ENCODE peak calls at places on chromosome X, in eight cellular contexts. C is right lobe of liver, A is left ventricle myocardium inferior, X is A673, T is adrenal gland, B is tibial nerve, E is GM23248, M is aorta. I is an unnamed sample.

GRCh38 chrX:105651052-105651451 is 171.3 kb upstream of the NRK start:
- DNase-seq in C (no peak), A (no peak), X (no peak), T (no peak), B (no peak), E (no peak), M (no peak), I (no peak)

GRCh38 chrX:154542723-154543424 is 3.8 kb downstream of the G6PD start:
- DNase-seq in C (peak; percentile 64), A (no peak), X (no peak), T (peak; percentile 40), B (no peak), E (no peak), M (no peak), I (peak; percentile 73)

GRCh38 chrX:37378830-37379229 is 29.7 kb downstream of the PRRG1 start:
- DNase-seq in C (no peak), A (no peak), X (no peak), T (no peak), B (no peak), E (no peak), M (no peak), I (no peak)

GRCh38 chrX:124415115-124415798 is 68.9 kb downstream of the SH2D1A start:
- DNase-seq in C (no peak), A (no peak), X (no peak), T (no peak), B (no peak), E (no peak), M (no peak), I (no peak)

GRCh38 chrX:110418857-110419249 is 60.2 kb downstream of the RTL9 start:
- DNase-seq in C (no peak), A (no peak), X (peak; percentile 48), T (no peak), B (no peak), E (peak; percentile 48), M (no peak), I (no peak)

GRCh38 chrX:65601530-65602281 is 65.7 kb upstream of the MSN start:
- DNase-seq in C (peak; percentile 84), A (peak; percentile 75), X (no peak), T (peak; percentile 76), B (peak; percentile 67), E (peak; percentile 86), M (peak; percentile 93), I (peak; percentile 93)

GRCh38 chrX:51144828-51145442 is 187.7 kb upstream of the NUDT10 start:
- DNase-seq in C (peak; percentile 40), A (no peak), X (peak; percentile 73), T (peak; percentile 34), B (no peak), E (peak; percentile 37), M (no peak), I (no peak)

GRCh38 chrX:151488677-151489076 is 74.8 kb upstream of the PASD1 start:
- DNase-seq in C (no peak), A (no peak), X (peak; percentile 27), T (peak; percentile 31), B (no peak), E (peak; percentile 13), M (no peak), I (no peak)

GRCh38 chrX:21524008-21524407 is 134.1 kb downstream of the KLHL34 start:
- DNase-seq in C (no peak), A (no peak), X (no peak), T (no peak), B (no peak), E (peak; percentile 36), M (no peak), I (no peak)

GRCh38 chrX:1093112-1093511 is 119.3 kb downstream of the CRLF2 start:
- DNase-seq in C (no peak), A (no peak), X (no peak), T (no peak), B (no peak), E (no peak), M (peak; percentile 22), I (no peak)

GRCh38 chrX:15882704-15883539 is 28.3 kb upstream of the AP1S2 start:
- DNase-seq in C (no peak), A (no peak), X (no peak), T (no peak), B (no peak), E (peak; percentile 11), M (no peak), I (no peak)

GRCh38 chrX:119399772-119400101 is 601 bp downstream of the SLC25A43 start:
- DNase-seq in C (no peak), A (no peak), X (no peak), T (no peak), B (no peak), E (peak; percentile 65), M (no peak), I (no peak)

GRCh38 chrX:147069926-147070325 is 255.4 kb upstream of the CXorf51A start:
- DNase-seq in C (no peak), A (no peak), X (no peak), T (no peak), B (no peak), E (no peak), M (no peak), I (no peak)

GRCh38 chrX:39398215-39398972 is 597.1 kb downstream of the MID1IP1 start:
- DNase-seq in C (no peak), A (no peak), X (no peak), T (no peak), B (no peak), E (no peak), M (no peak), I (peak; percentile 62)

GRCh38 chrX:2609431-2610238 is 81.5 kb upstream of the CD99 start:
- DNase-seq in C (no peak), A (no peak), X (peak; percentile 67), T (no peak), B (no peak), E (peak; percentile 51), M (no peak), I (no peak)

GRCh38 chrX:39018526-39018925 is 217.3 kb downstream of the MID1IP1 start:
- DNase-seq in C (no peak), A (no peak), X (no peak), T (no peak), B (no peak), E (no peak), M (no peak), I (no peak)

GRCh38 chrX:8405631-8406030 is 59.0 kb upstream of the VCX3B start:
- DNase-seq in C (no peak), A (no peak), X (no peak), T (no peak), B (no peak), E (no peak), M (no peak), I (no peak)

GRCh38 chrX:131792356-131792749 is 230.7 kb upstream of the STK26 start:
- DNase-seq in C (no peak), A (no peak), X (peak; percentile 90), T (peak; percentile 91), B (no peak), E (no peak), M (peak; percentile 92), I (no peak)

GRCh38 chrX:50812995-50813842 is 775 bp downstream of the SHROOM4 start:
- DNase-seq in C (peak; percentile 54), A (peak; percentile 46), X (peak; percentile 48), T (peak; percentile 28), B (no peak), E (peak; percentile 77), M (peak; percentile 82), I (peak; percentile 22)

GRCh38 chrX:150527108-150527507 is 41.3 kb upstream of the MTM1 start:
- DNase-seq in C (no peak), A (no peak), X (no peak), T (no peak), B (no peak), E (no peak), M (no peak), I (no peak)

GRCh38 chrX:23331701-23332100 is 2.9 kb upstream of the PTCHD1 start:
- DNase-seq in C (no peak), A (no peak), X (no peak), T (no peak), B (no peak), E (no peak), M (no peak), I (no peak)
- H3K27me3 ChIP-seq in C (peaks cover 16% of the 10 kb centered on the region), A (peaks cover 58% of the 10 kb centered on the region), X (peaks cover 73% of the 10 kb centered on the region), T (peaks cover 42% of the 10 kb centered on the region), B (peaks cover 61% of the 10 kb centered on the region), E (peaks cover 13% of the 10 kb centered on the region), M (no peaks in the 10 kb centered on the region), I (no peaks in the 10 kb centered on the region)

GRCh38 chrX:48715066-48715465 is 18.5 kb downstream of the SUV39H1 start:
- DNase-seq in C (no peak), A (no peak), X (no peak), T (no peak), B (no peak), E (peak; percentile 77), M (no peak), I (no peak)
- H3K9me3 ChIP-seq in C (no peaks in the 10 kb centered on the region), A (no peaks in the 10 kb centered on the region), X (no peaks in the 10 kb centered on the region), T (no peaks in the 10 kb centered on the region), B (no peaks in the 10 kb centered on the region), E (no peaks in the 10 kb centered on the region), M (no peaks in the 10 kb centered on the region), I (no peaks in the 10 kb centered on the region)

DNA sequence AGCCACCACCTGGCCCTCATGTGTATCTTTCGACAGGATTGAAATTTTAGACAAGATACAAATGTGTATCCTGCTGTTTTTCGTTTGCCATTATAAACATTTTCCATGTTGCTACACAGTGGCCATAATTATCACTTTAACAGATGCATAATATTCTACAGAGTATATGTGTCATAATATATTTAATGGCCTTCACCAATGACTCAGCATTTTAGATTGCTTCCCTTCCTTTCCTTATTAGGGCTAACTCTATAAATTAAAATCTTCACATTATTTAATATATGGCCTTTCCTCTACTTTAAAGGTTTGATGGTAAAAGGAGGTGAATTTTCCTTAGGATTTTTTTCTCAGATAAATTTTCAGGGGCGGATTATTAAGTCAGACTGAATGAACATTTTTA is 97.4 kb downstream of the HS6ST2 start:
- DNase-seq in C (no peak), A (no peak), X (no peak), T (no peak), B (no peak), E (no peak), M (no peak), I (no peak)
- H3K27me3 ChIP-seq in C (no peaks in the 10 kb centered on the region), A (no peaks in the 10 kb centered on the region), X (no peaks in the 10 kb centered on the region), T (peaks cover 8% of the 10 kb centered on the region), B (peaks cover 4% of the 10 kb centered on the region), E (no peaks in the 10 kb centered on the region), M (no peaks in the 10 kb centered on the region), I (no peaks in the 10 kb centered on the region)

DNA sequence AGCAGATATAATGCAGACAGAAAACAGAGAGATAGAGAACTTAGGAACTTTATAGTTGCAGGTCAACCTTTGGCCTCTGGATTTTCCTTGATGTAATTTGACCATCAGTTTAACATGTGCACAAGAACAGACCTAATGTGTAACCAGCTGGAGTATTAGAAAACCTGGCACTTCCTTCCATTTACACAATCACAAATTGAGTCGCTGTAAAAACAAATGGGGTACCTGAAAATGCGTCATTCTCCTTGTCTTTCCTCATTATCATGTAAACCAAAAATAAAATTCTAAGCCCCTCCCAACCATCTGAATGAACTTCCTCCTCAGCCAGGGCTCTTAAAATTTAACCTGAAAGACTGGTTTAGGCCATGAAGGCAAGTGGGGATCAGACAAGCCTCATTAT is 358.4 kb upstream of the MAGEB16 start:
- DNase-seq in C (peak; percentile 32), A (no peak), X (no peak), T (no peak), B (no peak), E (no peak), M (no peak), I (no peak)
- H3K9me3 ChIP-seq in C (no peaks in the 10 kb centered on the region), A (peaks cover 5% of the 10 kb centered on the region), X (peaks cover 21% of the 10 kb centered on the region), T (no peaks in the 10 kb centered on the region), B (no peaks in the 10 kb centered on the region), E (no peaks in the 10 kb centered on the region), M (no peaks in the 10 kb centered on the region), I (no peaks in the 10 kb centered on the region)

I was measured in tibial artery.